ENCODE peak calls at places on chromosomes 12 and 14, in nine cellular contexts. K is fibroblast of lung; S is stomach; V is neuronal stem cell; W is CD8-positive, alpha-beta memory T cell; J is cardiac muscle cell; T is hepatocyte; O is psoas muscle; I is lower leg skin. U is an unnamed sample.

GRCh38 chr14:64234877-64235651 is 59.1 kb downstream of the ESR2 start:
- DNase-seq in T (no peak), V (no peak), K (peak; percentile 67), W (no peak), I (no peak), S (no peak), O (no peak), J (no peak), U (no peak)

GRCh38 chr14:92516966-92517350 is 3.4 kb downstream of the RIN3 start:
- DNase-seq in K (no peak), I (no peak), S (no peak), T (no peak), V (no peak), O (no peak), J (no peak), W (no peak), U (no peak)

GRCh38 chr12:74349925-74350324 is 187.7 kb upstream of the ATXN7L3B start:
- DNase-seq in O (no peak), J (no peak), V (no peak), W (no peak), S (no peak), I (no peak), T (no peak), K (peak; percentile 40), U (no peak)

GRCh38 chr14:101361044-101361443 is 200.3 kb upstream of the DIO3 start:
- DNase-seq in T (no peak), K (no peak), V (no peak), W (no peak), O (peak; percentile 61), J (no peak), S (no peak), I (no peak), U (no peak)

GRCh38 chr12:47860279-47860841 is 40.7 kb upstream of the HDAC7 start:
- DNase-seq in J (no peak), O (no peak), T (no peak), I (no peak), K (no peak), V (no peak), W (no peak), S (no peak), U (no peak)

GRCh38 chr12:64610092-64610659 is at the start of gene RASSF3:
- DNase-seq in T (peak; percentile 83), V (peak; percentile 74), S (peak; percentile 82), I (peak; percentile 94), K (peak; percentile 71), J (peak; percentile 88), O (peak; percentile 84), W (peak; percentile 82), U (no peak)

GRCh38 chr12:95213928-95214327 is 3.3 kb downstream of the FGD6 start:
- DNase-seq in W (no peak), K (no peak), T (no peak), S (no peak), V (no peak), J (peak; percentile 32), I (no peak), O (no peak), U (no peak)

GRCh38 chr14:71403673-71404072 is 496.4 kb downstream of the PCNX1 start:
- DNase-seq in K (peak; percentile 49), J (no peak), T (no peak), O (no peak), V (no peak), W (peak; percentile 20), S (no peak), I (no peak), U (no peak)

GRCh38 chr14:28767239-28767850 is 758 bp downstream of the FOXG1 start:
- DNase-seq in V (no peak), W (no peak), J (no peak), O (no peak), S (no peak), I (no peak), T (no peak), K (no peak), U (no peak)

GRCh38 chr12:109899783-109900751 is at the start of gene TCHP:
- DNase-seq in I (peak; percentile 96), T (peak; percentile 90), V (peak; percentile 78), K (peak; percentile 88), W (peak; percentile 77), S (peak; percentile 85), J (peak; percentile 90), O (peak; percentile 92), U (peak; percentile 37)

GRCh38 chr14:36582011-36582873 is at the start of gene NKX2-8:
- DNase-seq in O (no peak), T (peak; percentile 19), W (no peak), I (no peak), V (no peak), K (no peak), J (peak; percentile 33), S (no peak), U (no peak)

GRCh38 chr14:72863216-72864006 is 30.5 kb downstream of the DPF3 start:
- DNase-seq in V (no peak), I (no peak), W (no peak), K (no peak), T (no peak), O (no peak), J (no peak), S (no peak), U (no peak)

GRCh38 chr12:110349096-110349495 is 54.4 kb downstream of the ANAPC7 start:
- DNase-seq in I (no peak), K (no peak), T (no peak), V (no peak), W (no peak), S (no peak), J (no peak), O (no peak), U (no peak)

GRCh38 chr14:63544641-63545234 is 1.6 kb upstream of the PPP2R5E start:
- DNase-seq in V (no peak), I (peak; percentile 36), T (peak; percentile 16), S (no peak), K (peak; percentile 26), O (no peak), J (no peak), W (no peak), U (no peak)

GRCh38 chr12:87820524-87821194 is 208.5 kb downstream of the C12orf50 start:
- DNase-seq in O (no peak), J (no peak), S (no peak), V (no peak), I (no peak), T (no peak), W (no peak), K (peak; percentile 89), U (no peak)
- H3K4me3 ChIP-seq in O (no peak overlapping the region), J (no peak overlapping the region), S (no peak overlapping the region), V (no peak overlapping the region), I (no peak overlapping the region), T (no peak overlapping the region), W (no peak overlapping the region), K (no peak overlapping the region), U (no peak overlapping the region)

GRCh38 chr12:123712780-123713319 is 697 bp downstream of the ATP6V0A2 start:
- DNase-seq in V (peak; percentile 35), K (no peak), I (peak; percentile 84), T (no peak), J (peak; percentile 9), S (no peak), W (no peak), O (peak; percentile 53), U (no peak)

GRCh38 chr12:123714302-123714627 is 2.1 kb downstream of the ATP6V0A2 start:
- DNase-seq in W (no peak), J (no peak), O (no peak), V (no peak), T (no peak), K (no peak), S (no peak), I (no peak), U (no peak)

GRCh38 chr12:123720141-123720814 is 8.1 kb downstream of the ATP6V0A2 start:
- DNase-seq in W (no peak), S (no peak), K (no peak), O (no peak), T (no peak), I (no peak), J (no peak), V (no peak), U (no peak)

GRCh38 chr12:123713398-123714301 is 1.5 kb downstream of the ATP6V0A2 start:
- DNase-seq in T (peak; percentile 46), K (peak; percentile 21), S (peak; percentile 37), I (no peak), O (no peak), W (no peak), V (no peak), J (no peak), U (no peak)

DNA sequence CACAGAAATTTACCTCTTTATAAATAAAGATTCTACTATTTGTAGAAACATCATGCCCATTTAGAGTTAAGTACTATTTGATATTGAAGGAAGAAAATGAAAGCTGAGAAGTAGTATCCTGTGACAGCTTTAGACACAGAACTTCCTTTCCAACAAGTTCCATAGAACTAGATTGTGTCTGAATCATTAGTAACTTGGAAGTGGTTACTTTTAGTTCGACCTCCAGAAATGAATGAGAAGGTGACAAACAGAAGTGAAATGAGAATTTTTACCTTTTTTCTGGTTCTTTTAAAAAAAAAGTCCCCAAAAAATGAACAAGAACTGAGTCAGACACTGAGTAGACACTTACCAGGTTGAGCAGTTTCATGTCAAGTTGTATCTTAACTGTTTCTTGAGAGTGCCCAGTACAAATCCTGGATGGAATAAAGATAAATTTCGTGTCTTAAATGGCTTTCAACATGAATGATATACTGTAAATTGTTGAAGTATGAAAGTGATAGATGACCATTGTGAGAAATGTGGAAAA is 3.1 kb downstream of the ATP6V0A2 start:
- DNase-seq in V (no peak), W (no peak), I (no peak), J (no peak), S (no peak), K (no peak), O (no peak), T (no peak), U (no peak)
- H3K4me3 ChIP-seq in V (no peak overlapping the region), W (no peak overlapping the region), I (no peak overlapping the region), J (no peak overlapping the region), S (no peak overlapping the region), K (no peak overlapping the region), O (no peak overlapping the region), T (no peak overlapping the region), U (no peak overlapping the region)

DNA sequence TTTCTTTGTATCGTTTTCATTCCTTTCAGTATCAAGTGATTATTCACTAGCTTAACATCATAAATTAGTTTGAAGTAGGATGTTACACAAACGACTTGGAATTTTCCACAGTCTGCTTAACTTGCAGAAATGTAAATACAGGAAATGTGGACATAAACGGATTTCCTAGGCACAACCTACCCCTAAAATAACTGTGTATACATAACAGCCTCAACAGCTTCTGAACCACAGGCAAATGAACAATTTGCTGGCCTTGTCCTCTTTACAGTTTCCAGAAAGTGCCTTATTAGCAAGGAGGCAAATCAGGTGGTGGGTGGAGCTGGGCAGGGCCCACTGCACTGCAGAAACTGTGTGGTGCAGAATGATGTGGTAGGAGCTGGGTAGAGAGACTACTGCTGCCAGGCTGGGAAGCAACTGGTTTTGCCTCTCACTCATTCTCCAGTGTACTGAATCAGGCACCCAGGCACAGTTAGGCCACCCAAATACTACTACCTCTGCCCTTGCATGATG is 14.1 kb downstream of the DRAM1 start:
- DNase-seq in K (peak; percentile 92), I (no peak), T (peak; percentile 49), J (no peak), W (no peak), S (peak; percentile 71), V (no peak), O (no peak), U (peak; percentile 82)
- H3K4me3 ChIP-seq in K (peak overlapping the region; percentile 17), I (no peak overlapping the region), T (no peak overlapping the region), J (no peak overlapping the region), W (no peak overlapping the region), S (no peak overlapping the region), V (no peak overlapping the region), O (no peak overlapping the region), U (no peak overlapping the region)

DNA sequence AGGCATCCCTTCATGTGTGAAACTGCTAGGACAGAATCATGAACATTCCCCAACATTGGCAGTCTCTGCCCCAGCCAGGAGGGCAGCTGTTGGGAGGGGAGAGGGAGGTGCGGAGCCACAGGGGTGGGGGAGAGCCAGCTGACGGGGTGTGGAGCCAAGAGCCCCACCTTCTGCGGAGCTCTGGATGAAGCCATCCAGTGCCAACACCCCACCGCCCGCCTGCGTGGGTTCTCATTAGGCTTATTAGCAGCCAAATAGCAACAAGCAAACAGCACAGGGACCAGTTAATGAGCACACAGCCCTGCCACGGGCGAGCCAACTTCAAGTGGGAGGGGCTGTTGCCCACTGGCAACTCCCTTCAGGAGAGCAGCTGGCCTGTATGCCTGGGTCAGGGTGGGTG is 12.1 kb downstream of the LTBP2 start:
- DNase-seq in T (no peak), K (no peak), V (no peak), O (peak; percentile 48), I (no peak), J (no peak), S (no peak), W (no peak), U (no peak)
- H3K4me3 ChIP-seq in T (no peak overlapping the region), K (no peak overlapping the region), V (no peak overlapping the region), O (no peak overlapping the region), I (no peak overlapping the region), J (no peak overlapping the region), S (no peak overlapping the region), W (no peak overlapping the region), U (no peak overlapping the region)

U was measured in AG04449.